ENCODE peak calls at places on chromosomes 16 and 17, in five cellular contexts. D, F, K, T and Q are unnamed samples.

GRCh38 chr16:642189-643049 is 791 bp downstream of the MCRIP2 start:
- DNase-seq in D (no peak), K (peak; percentile 50), F (peak; percentile 74), T (peak; percentile 23), Q (peak; percentile 18)

GRCh38 chr16:3578610-3579551 is 1.7 kb upstream of the NLRC3 start:
- DNase-seq in F (peak; percentile 38), T (peak; percentile 47), D (no peak), K (no peak), Q (peak; percentile 43)

GRCh38 chr16:11133344-11133921 is 122.6 kb downstream of the SOCS1 start:
- DNase-seq in K (peak; percentile 97), F (peak; percentile 71), D (peak; percentile 91), T (peak; percentile 72), Q (no peak)

GRCh38 chr17:5773942-5774341 is 189.6 kb upstream of the NLRP1 start:
- DNase-seq in F (no peak), T (no peak), D (no peak), K (peak; percentile 58), Q (no peak)

GRCh38 chr16:25005445-25006306 is 9.5 kb downstream of the ARHGAP17 start:
- DNase-seq in T (no peak), F (no peak), K (peak; percentile 51), D (no peak), Q (no peak)

GRCh38 chr17:57810740-57811632 is 38.9 kb downstream of the MRPS23 start:
- DNase-seq in D (peak; percentile 21), K (no peak), T (no peak), F (no peak), Q (no peak)

GRCh38 chr17:55496094-55496881 is 15.0 kb downstream of the SMIM36 start:
- DNase-seq in F (peak; percentile 86), T (no peak), K (peak; percentile 74), D (peak; percentile 67), Q (no peak)

GRCh38 chr17:28379814-28380571 is 8.5 kb downstream of the SARM1 start:
- DNase-seq in T (peak; percentile 90), D (peak; percentile 99), F (no peak), K (peak; percentile 96), Q (no peak)

GRCh38 chr17:5877948-5878347 is 192.2 kb upstream of the WSCD1 start:
- DNase-seq in D (no peak), F (no peak), T (no peak), K (no peak), Q (no peak)

GRCh38 chr17:63350364-63350763 is 95.7 kb downstream of the CYB561 start:
- DNase-seq in K (no peak), D (no peak), F (no peak), T (no peak), Q (no peak)

GRCh38 chr17:14304876-14305636 is 4.2 kb downstream of the HS3ST3B1 start:
- DNase-seq in D (no peak), K (no peak), T (peak; percentile 72), F (no peak), Q (no peak)

GRCh38 chr16:2009302-2009711 is 314 bp downstream of the ZNF598 start:
- DNase-seq in F (peak; percentile 21), T (no peak), D (no peak), K (no peak), Q (no peak)

GRCh38 chr16:54446639-54447038 is 160.1 kb upstream of the IRX3 start:
- DNase-seq in K (no peak), T (no peak), F (no peak), D (peak; percentile 77), Q (no peak)

GRCh38 chr17:81807210-81807719 is 3.3 kb downstream of the GCGR start:
- DNase-seq in D (no peak), F (no peak), K (no peak), T (no peak), Q (no peak)

GRCh38 chr16:19894586-19894985 is 9.9 kb upstream of the GPRC5B start:
- DNase-seq in T (no peak), D (no peak), K (no peak), F (no peak), Q (no peak)

GRCh38 chr17:61188081-61188480 is 211.6 kb upstream of the TBX2 start:
- DNase-seq in F (no peak), D (no peak), K (no peak), T (no peak), Q (no peak)

GRCh38 chr17:73118876-73119485 is 26.5 kb upstream of the SLC39A11 start:
- DNase-seq in K (no peak), D (no peak), F (peak; percentile 8), T (no peak), Q (no peak)

GRCh38 chr16:4217246-4218131 is 24.4 kb downstream of the SRL start:
- DNase-seq in K (no peak), T (peak; percentile 32), D (no peak), F (no peak), Q (no peak)

GRCh38 chr16:30738984-30739951 is 9.0 kb upstream of the PHKG2 start:
- DNase-seq in K (no peak), D (no peak), F (no peak), T (no peak), Q (no peak)

GRCh38 chr17:59355030-59355694 is 23.7 kb downstream of the YPEL2 start:
- DNase-seq in T (no peak), D (peak; percentile 37), K (no peak), F (no peak), Q (no peak)

GRCh38 chr17:72158895-72159885 is 38.4 kb downstream of the SOX9 start:
- DNase-seq in F (no peak), T (no peak), K (no peak), D (no peak), Q (no peak)

GRCh38 chr16:1034230-1035065 is 38.1 kb upstream of the SSTR5 start:
- DNase-seq in T (no peak), D (no peak), K (no peak), F (no peak), Q (no peak)

GRCh38 chr17:83053021-83053778 is 26.2 kb upstream of the METRNL start:
- DNase-seq in D (no peak), K (no peak), T (no peak), F (no peak), Q (no peak)

GRCh38 chr17:15397605-15398004 is 56.2 kb upstream of the TEKT3 start:
- DNase-seq in K (no peak), T (no peak), D (no peak), F (no peak), Q (no peak)

GRCh38 chr16:27792486-27793275 is 242.7 kb downstream of the KATNIP start:
- DNase-seq in K (no peak), T (no peak), F (no peak), D (no peak), Q (no peak)

GRCh38 chr17:50290074-50290702 is 15.9 kb downstream of the TMEM92 start:
- DNase-seq in T (peak; percentile 74), F (peak; percentile 33), D (peak; percentile 89), K (peak; percentile 52), Q (no peak)

GRCh38 chr16:46900464-46901235 is 16.5 kb downstream of the GPT2 start:
- DNase-seq in D (no peak), K (no peak), F (no peak), T (no peak), Q (no peak)

GRCh38 chr17:45123930-45124796 is 8.2 kb downstream of the PLCD3 start:
- DNase-seq in D (peak; percentile 79), T (peak; percentile 81), F (peak; percentile 69), K (no peak), Q (no peak)

GRCh38 chr17:68378202-68379149 is 78.8 kb downstream of the WIPI1 start:
- DNase-seq in F (peak; percentile 12), K (peak; percentile 80), D (peak; percentile 28), T (peak; percentile 94), Q (no peak)

GRCh38 chr17:35486920-35487727 is 38.6 kb upstream of the SLFN13 start:
- DNase-seq in D (peak; percentile 73), F (peak; percentile 47), T (no peak), K (no peak), Q (peak; percentile 65)

GRCh38 chr16:78902291-78902690 is 698.2 kb downstream of the MAF start:
- DNase-seq in F (no peak), K (no peak), T (no peak), D (no peak), Q (no peak)
- H3K4me1 ChIP-seq in F (peaks cover 3% of the 10 kb centered on the region), K (no peaks in the 10 kb centered on the region), T (peaks cover 8% of the 10 kb centered on the region), D (no peaks in the 10 kb centered on the region), Q (peaks cover 37% of the 10 kb centered on the region)

GRCh38 chr17:1785925-1786324 is 24.1 kb downstream of the SERPINF1 start:
- DNase-seq in K (no peak), T (no peak), F (peak; percentile 53), D (no peak), Q (no peak)

GRCh38 chr17:1789936-1790335 is 28.1 kb downstream of the SERPINF1 start:
- DNase-seq in D (no peak), K (no peak), F (peak; percentile 76), T (no peak), Q (no peak)

GRCh38 chr17:1783834-1784611 is 22.2 kb downstream of the SERPINF1 start:
- DNase-seq in D (peak; percentile 46), K (peak; percentile 21), T (peak; percentile 71), F (peak; percentile 36), Q (peak; percentile 32)

GRCh38 chr17:1787301-1787902 is 25.5 kb downstream of the SERPINF1 start:
- DNase-seq in T (no peak), F (peak; percentile 99), K (peak; percentile 44), D (peak; percentile 86), Q (no peak)

DNA sequence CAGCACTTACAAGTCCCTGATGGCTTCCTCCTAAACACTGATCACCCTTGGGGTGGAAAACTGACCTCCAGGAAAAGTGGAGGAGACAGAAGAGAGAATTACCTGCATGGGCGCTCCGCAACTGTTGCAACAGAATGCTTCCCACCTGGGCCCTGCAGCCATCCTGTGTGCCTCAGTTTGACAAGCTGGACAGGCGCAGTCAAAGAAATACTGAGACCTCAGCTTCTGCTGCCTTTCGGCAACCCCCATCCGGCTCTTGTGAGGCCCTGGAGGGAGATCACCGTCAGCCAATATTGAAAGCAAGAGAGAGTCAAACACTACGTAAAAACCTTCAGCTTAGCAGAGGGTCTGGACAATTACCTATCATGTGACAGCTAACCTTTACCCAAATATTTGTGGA is 24.8 kb downstream of the SERPINF1 start:
- DNase-seq in T (no peak), K (no peak), D (no peak), F (no peak), Q (no peak)
- H3K4me1 ChIP-seq in T (no peaks in the 10 kb centered on the region), K (peaks cover 14% of the 10 kb centered on the region), D (peaks cover 25% of the 10 kb centered on the region), F (peaks cover 2% of the 10 kb centered on the region), Q (no peaks in the 10 kb centered on the region)

DNA sequence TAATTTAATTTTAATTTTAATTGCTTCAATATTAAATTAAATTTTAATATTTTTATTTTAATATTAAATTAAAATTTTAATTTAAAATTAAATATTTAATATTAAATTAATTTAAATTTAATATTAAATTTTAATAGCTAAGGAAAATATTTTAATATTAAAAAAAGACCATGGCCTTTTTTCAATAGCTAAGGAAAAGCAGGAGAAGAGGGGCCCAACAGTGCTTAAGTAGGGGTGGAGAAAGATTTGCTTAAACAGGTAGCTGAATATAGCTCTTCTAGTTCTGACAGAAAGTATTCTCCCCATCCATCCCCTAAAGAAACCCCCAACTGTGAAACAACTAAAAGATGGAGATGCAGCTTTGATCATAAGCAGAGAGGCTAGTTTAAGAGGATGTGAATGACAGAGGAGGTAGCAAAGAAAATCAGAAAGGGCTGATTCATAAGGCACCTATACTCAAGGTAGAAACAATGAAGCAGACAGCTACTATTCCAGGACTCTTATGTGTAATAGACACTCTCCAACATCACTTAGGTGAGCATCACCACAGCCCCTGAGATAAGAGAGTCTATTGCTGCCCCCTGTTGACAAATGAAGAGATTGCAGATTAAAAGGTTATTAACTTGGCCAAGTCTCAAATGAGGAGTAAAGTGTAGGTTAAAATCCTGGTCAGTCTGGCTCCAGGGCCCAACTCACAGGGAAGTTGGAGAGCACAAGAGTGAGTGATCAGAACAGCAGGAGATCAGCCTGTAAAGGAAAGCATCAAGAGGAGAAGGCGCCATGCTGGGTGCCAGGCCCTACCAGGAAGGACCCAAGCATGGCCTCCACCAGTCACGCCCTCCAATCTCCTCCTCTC is 7.8 kb upstream of the RNASEK start:
- DNase-seq in K (peak; percentile 53), F (peak; percentile 79), D (peak; percentile 69), T (peak; percentile 82), Q (peak; percentile 77)
- H3K4me1 ChIP-seq in K (no peaks in the 10 kb centered on the region), F (no peaks in the 10 kb centered on the region), D (no peaks in the 10 kb centered on the region), T (no peaks in the 10 kb centered on the region), Q (peaks cover 19% of the 10 kb centered on the region)

GRCh38 chr17:42315402-42316156 is 27.3 kb downstream of the STAT5A start:
- DNase-seq in T (no peak), K (no peak), D (no peak), F (no peak), Q (peak; percentile 61)
- H3K4me1 ChIP-seq in T (peaks cover 10% of the 10 kb centered on the region), K (peaks cover 24% of the 10 kb centered on the region), D (peaks cover 20% of the 10 kb centered on the region), F (no peaks in the 10 kb centered on the region), Q (peaks cover 78% of the 10 kb centered on the region)